ENCODE peak calls at places on chromosomes 12 and 14, in ten cellular contexts. M is activated CD4-positive, alpha-beta T cell treated with anti-CD3 and anti-CD28 coated beads, Interleukin-2, amount 50 U/mL, for 48 hours; U is stimulated activated CD4-positive, alpha-beta T cell treated with anti-CD3 and anti-CD28 coated beads, Interleukin-15, amount 100 ng/mL, for 1 hour; W is lung; Q is stimulated activated naive B cell treated with anti-CD40 and anti-IgM and Interleukin-4, amounts not matched to agents 10 μg/mL and 1 μg/mL and 100 μg/mL, for 72 hours; J is stimulated activated CD8-positive, alpha-beta memory T cell treated with anti-CD3 and anti-CD28 coated beads, Interleukin-7, amount 100 ng/mL, for 1 hour; A is GM04503; O is B cell; G is Panc1; K is astrocyte of the spinal cord. L is an unnamed sample.

GRCh38 chr14:93332032-93332852 is 594 bp downstream of the BTBD7 start:
- DNase-seq in M (no peak), U (peak; percentile 17), W (peak; percentile 52), Q (peak; percentile 38), J (peak; percentile 0), A (peak; percentile 12), O (peak; percentile 71), G (no peak), K (peak; percentile 42), L (no peak)

GRCh38 chr14:29759521-29760340 is 167.9 kb downstream of the PRKD1 start:
- DNase-seq in M (no peak), U (no peak), W (no peak), Q (no peak), J (no peak), A (no peak), O (no peak), G (no peak), K (no peak), L (no peak)

GRCh38 chr12:6821674-6822433 is at the start of gene GPR162:
- DNase-seq in M (peak; percentile 27), U (no peak), W (peak; percentile 45), Q (no peak), J (no peak), A (no peak), O (peak; percentile 57), G (no peak), K (peak; percentile 60), L (no peak)

GRCh38 chr12:92650228-92650822 is 52.5 kb upstream of the PLEKHG7 start:
- DNase-seq in M (no peak), U (no peak), W (no peak), Q (no peak), J (no peak), A (no peak), O (no peak), G (no peak), K (no peak), L (no peak)

GRCh38 chr12:104285740-104286537 is 17.6 kb upstream of the EID3 start:
- DNase-seq in M (peak; percentile 13), U (no peak), W (peak; percentile 79), Q (peak; percentile 27), J (no peak), A (peak; percentile 20), O (no peak), G (no peak), K (peak; percentile 58), L (peak; percentile 23)

GRCh38 chr12:67562513-67563287 is 85.8 kb upstream of the DYRK2 start:
- DNase-seq in M (no peak), U (no peak), W (no peak), Q (no peak), J (no peak), A (no peak), O (no peak), G (no peak), K (no peak), L (no peak)

GRCh38 chr12:1220127-1221092 is 229.4 kb downstream of the ERC1 start:
- DNase-seq in M (no peak), U (no peak), W (no peak), Q (no peak), J (no peak), A (no peak), O (no peak), G (no peak), K (no peak), L (peak; percentile 22)

GRCh38 chr12:51448618-51449256 is 24.1 kb downstream of the SLC4A8 start:
- DNase-seq in M (no peak), U (no peak), W (no peak), Q (no peak), J (no peak), A (no peak), O (no peak), G (no peak), K (no peak), L (no peak)

GRCh38 chr12:49615725-49616124 is 7.6 kb upstream of the PRPF40B start:
- DNase-seq in M (no peak), U (no peak), W (no peak), Q (no peak), J (no peak), A (no peak), O (no peak), G (no peak), K (no peak), L (no peak)